ENCODE peak calls at places on chromosomes 13 and 19, in four cellular contexts. D, R, V and M are unnamed samples.

GRCh38 chr13:99774644-99775043 is 196.9 kb downstream of the ZIC5 start:
- DNase-seq in D (no peak), R (no peak), V (no peak), M (no peak)

GRCh38 chr19:6551607-6552450 is 21.0 kb downstream of the TNFSF9 start:
- DNase-seq in D (no peak), R (no peak), V (peak), M (no peak)

GRCh38 chr19:3483226-3483628 is at the start of gene SMIM44:
- DNase-seq in D (no peak), R (no peak), V (peak), M (no peak)

GRCh38 chr19:39599116-39599515 is 3.2 kb upstream of the LGALS13 start:
- DNase-seq in D (peak), R (peak), V (peak), M (peak)

GRCh38 chr19:5447700-5448311 is 7.4 kb upstream of the ZNRF4 start:
- DNase-seq in D (peak), R (no peak), V (peak), M (no peak)

GRCh38 chr13:105763851-105764250 is 771.6 kb downstream of the EFNB2 start:
- DNase-seq in D (peak), R (no peak), V (no peak), M (no peak)

GRCh38 chr13:38821753-38822551 is 135.1 kb downstream of the FREM2 start:
- DNase-seq in D (peak), R (no peak), V (peak), M (no peak)

GRCh38 chr19:35913589-35913988 is 5.5 kb upstream of the TYROBP start:
- DNase-seq in D (peak), R (no peak), V (no peak), M (no peak)

GRCh38 chr13:110390572-110390971 is 83.5 kb downstream of the COL4A2 start:
- DNase-seq in D (peak), R (no peak), V (no peak), M (no peak)

GRCh38 chr19:46471116-46471733 is at the start of gene PNMA8A:
- DNase-seq in D (no peak), R (no peak), V (no peak), M (no peak)

GRCh38 chr13:26831336-26831908 is 70.8 kb upstream of the GPR12 start:
- DNase-seq in D (no peak), R (no peak), V (no peak), M (no peak)

GRCh38 chr19:4506449-4507149 is 11.7 kb downstream of the PLIN4 start:
- DNase-seq in D (peak), R (no peak), V (no peak), M (no peak)

GRCh38 chr13:43783820-43784219 is 3.0 kb downstream of the ENOX1 start:
- DNase-seq in D (peak), R (no peak), V (peak), M (no peak)

GRCh38 chr19:3163230-3163886 is 15.2 kb upstream of the S1PR4 start:
- DNase-seq in D (no peak), R (peak), V (peak), M (peak)

GRCh38 chr13:36242761-36243160 is 28.4 kb upstream of the SOHLH2 start:
- DNase-seq in D (peak), R (no peak), V (no peak), M (no peak)

GRCh38 chr13:80251403-80251802 is 89.5 kb downstream of the SPRY2 start:
- DNase-seq in D (peak), R (peak), V (no peak), M (no peak)

GRCh38 chr13:97798836-97799235 is 154.6 kb upstream of the IPO5 start:
- DNase-seq in D (no peak), R (no peak), V (no peak), M (no peak)